ENCODE peak calls at places on chromosomes 4 and X, in four cellular contexts. Q, R, X and H are unnamed samples.

GRCh38 chrX:105837227-105837626 is 14.9 kb downstream of the NRK start:
- DNase-seq in R (no peak), X (peak), Q (peak), H (peak)

GRCh38 chr4:38125816-38126215 is 165.6 kb downstream of the PTTG2 start:
- DNase-seq in Q (no peak), X (no peak), R (no peak), H (no peak)

GRCh38 chrX:46793386-46794143 is 34.6 kb upstream of the SLC9A7 start:
- DNase-seq in R (no peak), Q (no peak), X (no peak), H (no peak)

GRCh38 chrX:78643106-78643505 is 16.0 kb downstream of the RTL3 start:
- DNase-seq in X (no peak), R (no peak), Q (no peak), H (no peak)

GRCh38 chrX:24899391-24899790 is 116.4 kb downstream of the ARX start:
- DNase-seq in R (no peak), Q (no peak), X (no peak), H (no peak)

GRCh38 chr4:680091-680490 is 5.7 kb downstream of the MYL5 start:
- DNase-seq in R (no peak), X (no peak), Q (no peak), H (no peak)

GRCh38 chr4:181245326-181245725 is 997.9 kb upstream of the TENM3 start:
- DNase-seq in X (no peak), R (no peak), Q (no peak), H (no peak)

GRCh38 chr4:146511381-146511780 is 10.4 kb downstream of the SLC10A7 start:
- DNase-seq in X (no peak), R (no peak), Q (no peak), H (no peak)

GRCh38 chrX:138127314-138127713 is 561.4 kb downstream of the ZIC3 start:
- DNase-seq in Q (no peak), X (no peak), R (no peak), H (no peak)

GRCh38 chr4:151420408-151420807 is 11.4 kb downstream of the FHIP1A start:
- DNase-seq in Q (no peak), X (no peak), R (no peak), H (no peak)

GRCh38 chrX:47202877-47203276 is 9.2 kb downstream of the UBA1 start:
- DNase-seq in X (no peak), Q (no peak), R (no peak), H (no peak)

GRCh38 chr4:168831919-168832745 is 177.9 kb downstream of the CBR4 start:
- DNase-seq in Q (peak), X (peak), R (peak), H (peak)

GRCh38 chrX:71634366-71634765 is 16.1 kb upstream of the CXCR3 start:
- DNase-seq in R (no peak), Q (no peak), X (peak), H (no peak)

GRCh38 chr4:118396881-118397666 is 44.3 kb upstream of the PRSS12 start:
- DNase-seq in Q (no peak), R (no peak), X (no peak), H (no peak)

GRCh38 chrX:16822723-16823122 is 36.5 kb downstream of the TXLNG start:
- DNase-seq in Q (no peak), R (no peak), X (no peak), H (no peak)

GRCh38 chrX:87525771-87526229 is 8.2 kb downstream of the KLHL4 start:
- DNase-seq in Q (no peak), R (no peak), X (no peak), H (no peak)

GRCh38 chr4:44861756-44862155 is 135.4 kb upstream of the GNPDA2 start:
- DNase-seq in R (no peak), Q (no peak), X (no peak), H (no peak)

GRCh38 chr4:185470503-185471195 is 884 bp downstream of the CCDC110 start:
- DNase-seq in X (peak), Q (peak), R (peak), H (peak)

GRCh38 chr4:128241425-128241913 is 46.1 kb downstream of the PGRMC2 start:
- DNase-seq in R (no peak), X (no peak), Q (no peak), H (no peak)

GRCh38 chr4:94472056-94472826 is 20.5 kb downstream of the PDLIM5 start:
- DNase-seq in X (no peak), R (no peak), Q (no peak), H (no peak)

GRCh38 chr4:88158360-88159136 is at the start of gene ABCG2:
- DNase-seq in R (peak), X (peak), Q (peak), H (no peak)

GRCh38 chr4:94523617-94524016 is 71.9 kb downstream of the PDLIM5 start:
- DNase-seq in X (no peak), Q (no peak), R (no peak), H (no peak)

GRCh38 chr4:183164963-183165362 is 65.9 kb downstream of the WWC2 start:
- DNase-seq in Q (no peak), X (no peak), R (no peak), H (no peak)

GRCh38 chr4:78056265-78057129 is 626 bp upstream of the FRAS1 start:
- DNase-seq in R (peak), Q (peak), X (peak), H (peak)

GRCh38 chrX:66042307-66043077 is 2.6 kb upstream of the VSIG4 start:
- DNase-seq in R (no peak), Q (no peak), X (no peak), H (no peak)

GRCh38 chr4:125132281-125132680 is 182.5 kb upstream of the FAT4 start:
- DNase-seq in R (no peak), Q (no peak), X (no peak), H (no peak)

GRCh38 chr4:22500128-22500611 is 15.7 kb downstream of the ADGRA3 start:
- DNase-seq in R (peak), Q (no peak), X (peak), H (no peak)

GRCh38 chr4:2172161-2172560 is 69.8 kb downstream of the HAUS3 start:
- DNase-seq in X (no peak), R (no peak), Q (no peak), H (no peak)

GRCh38 chr4:180542445-180543100 is 1700.6 kb upstream of the TENM3 start:
- DNase-seq in R (no peak), Q (no peak), X (no peak), H (peak)

GRCh38 chrX:29948653-29949052 is 266.7 kb upstream of the MAGEB2 start:
- DNase-seq in X (no peak), R (no peak), Q (no peak), H (no peak)

GRCh38 chrX:281166-281999 is at the start of gene PLCXD1:
- DNase-seq in R (no peak), Q (no peak), X (peak), H (no peak)

GRCh38 chr4:22532117-22532516 is 16.3 kb upstream of the ADGRA3 start:
- DNase-seq in X (no peak), Q (no peak), R (no peak), H (no peak)

GRCh38 chr4:26687728-26688127 is 103.8 kb downstream of the TBC1D19 start:
- DNase-seq in Q (no peak), X (no peak), R (no peak), H (no peak)

GRCh38 chrX:71632923-71633657 is 14.8 kb upstream of the CXCR3 start:
- DNase-seq in X (no peak), R (no peak), Q (no peak), H (no peak)

GRCh38 chr4:168059251-168059650 is 33.1 kb upstream of the ANXA10 start:
- DNase-seq in Q (no peak), R (no peak), X (no peak), H (no peak)

GRCh38 chr4:159925770-159926169 is 822.9 kb downstream of the RAPGEF2 start:
- DNase-seq in Q (no peak), X (no peak), R (no peak), H (no peak)

DNA sequence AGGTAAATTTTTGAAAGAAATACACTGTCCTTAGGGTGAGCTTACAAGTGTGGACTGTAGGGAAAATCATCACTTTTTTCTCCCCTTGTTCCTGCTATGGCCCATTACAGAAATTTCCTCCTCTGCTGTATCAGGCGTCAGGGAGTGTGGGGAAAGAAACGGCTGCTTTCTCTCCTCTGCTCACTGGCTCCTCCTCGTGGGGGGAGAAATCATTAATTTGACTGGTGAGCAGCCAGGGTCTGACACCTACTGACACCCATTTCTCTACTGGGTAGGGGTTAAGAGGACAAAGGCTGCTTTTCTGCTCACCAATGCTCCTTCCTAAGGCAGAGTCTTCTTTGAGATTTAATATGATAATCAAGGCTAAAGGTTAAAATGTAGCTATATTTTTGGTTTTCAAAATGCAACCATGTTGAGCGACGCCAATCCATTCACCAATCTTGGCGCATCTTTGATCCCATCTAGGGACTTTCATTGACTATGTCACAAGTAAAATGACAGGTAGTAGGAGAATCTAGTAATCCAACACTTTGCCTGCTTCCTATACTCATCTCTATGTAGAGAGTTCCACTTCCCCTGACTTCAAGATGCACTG is 25.1 kb downstream of the SETD7 start:
- DNase-seq in R (peak), Q (peak), X (no peak), H (peak)
- TF ChIP-seq CTCF in R (peak), Q (peak), X (peak), H (peak)

GRCh38 chrX:151393514-151393913 is 3.5 kb upstream of the VMA21 start:
- DNase-seq in R (no peak), Q (no peak), X (no peak), H (no peak)

GRCh38 chrX:151396827-151397740 is at the start of gene VMA21:
- DNase-seq in R (peak), X (peak), Q (peak), H (peak)

GRCh38 chrX:151398346-151398745 is 1.3 kb downstream of the VMA21 start:
- DNase-seq in X (no peak), Q (no peak), R (no peak), H (no peak)

GRCh38 chrX:151397741-151398070 is 700 bp downstream of the VMA21 start:
- DNase-seq in X (no peak), Q (no peak), R (no peak), H (no peak)

GRCh38 chrX:151396042-151396826 is 772 bp upstream of the VMA21 start:
- DNase-seq in Q (no peak), X (peak), R (peak), H (no peak)
- H3K27ac ChIP-seq in Q (peak), X (peak), R (peak), H (peak)

GRCh38 chr4:107210450-107211239 is 174.5 kb upstream of the DKK2 start:
- DNase-seq in X (no peak), R (no peak), Q (no peak), H (no peak)
- H3K4me3 ChIP-seq in X (peak), R (peak), Q (no peak), H (peak)

DNA sequence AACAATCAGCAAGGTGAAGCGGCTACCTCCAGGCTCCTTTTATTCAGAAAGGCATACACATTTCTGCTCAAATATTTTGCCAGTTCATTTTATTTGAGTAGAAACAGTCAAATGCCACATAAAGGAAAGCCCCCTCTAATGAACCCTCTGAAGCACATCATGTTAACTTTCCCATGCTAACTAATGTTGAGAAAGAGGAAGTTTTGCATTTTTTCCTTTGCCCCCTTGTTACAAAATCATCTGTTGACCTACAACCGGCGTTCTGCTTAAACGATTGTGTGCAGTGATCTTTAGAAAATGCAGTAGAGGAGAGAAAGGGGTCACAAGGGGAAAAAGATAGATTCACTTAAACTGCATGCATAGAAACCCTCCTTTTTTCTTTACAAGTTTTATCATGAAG is 25.2 kb upstream of the ATXN3L start:
- DNase-seq in Q (no peak), X (no peak), R (no peak), H (no peak)
- TF ChIP-seq CTCF in Q (no peak), X (no peak), R (no peak), H (no peak)

GRCh38 chr4:52744588-52744987 is 6.6 kb downstream of the ERVMER34-1 start:
- DNase-seq in Q (no peak), X (no peak), R (no peak), H (no peak)

GRCh38 chr4:52748432-52748831 is 2.8 kb downstream of the ERVMER34-1 start:
- DNase-seq in R (peak), Q (no peak), X (no peak), H (no peak)

DNA sequence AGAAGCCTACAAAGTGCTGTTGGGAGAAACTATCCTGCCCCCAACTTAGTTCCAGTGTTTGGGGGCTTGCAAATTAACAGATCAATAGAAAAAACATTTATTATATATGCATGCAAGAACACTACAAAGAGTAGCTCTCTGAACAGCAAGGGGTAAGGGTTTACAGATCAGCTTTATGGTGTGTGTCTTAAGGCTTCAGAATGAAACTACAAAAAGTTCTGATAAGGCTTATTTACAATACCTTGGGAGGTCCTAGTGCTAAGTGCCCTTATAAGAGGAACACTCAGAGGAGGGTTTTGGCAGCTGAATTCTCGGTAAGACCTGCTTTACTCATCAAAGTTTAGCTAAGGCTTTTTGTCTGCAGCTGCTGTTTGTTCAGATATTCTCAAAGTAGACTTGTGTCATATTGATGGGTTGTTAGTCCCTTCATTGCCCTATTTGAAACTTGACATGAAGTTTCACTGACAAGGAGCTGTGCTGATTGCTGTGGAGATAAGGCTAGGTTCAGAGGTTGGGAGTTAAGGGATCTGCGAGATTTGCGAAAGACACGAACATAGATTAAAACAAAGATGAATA is 7.7 kb downstream of the ERVMER34-1 start:
- DNase-seq in X (no peak), Q (no peak), R (no peak), H (no peak)
- H3K27ac ChIP-seq in X (no peak), Q (no peak), R (no peak), H (no peak)

GRCh38 chrX:93673869-93674271 is at the start of gene FAM133A:
- DNase-seq in X (no peak), Q (no peak), R (no peak), H (no peak)
- H3K4me3 ChIP-seq in X (peak), Q (peak), R (peak), H (peak)

DNA sequence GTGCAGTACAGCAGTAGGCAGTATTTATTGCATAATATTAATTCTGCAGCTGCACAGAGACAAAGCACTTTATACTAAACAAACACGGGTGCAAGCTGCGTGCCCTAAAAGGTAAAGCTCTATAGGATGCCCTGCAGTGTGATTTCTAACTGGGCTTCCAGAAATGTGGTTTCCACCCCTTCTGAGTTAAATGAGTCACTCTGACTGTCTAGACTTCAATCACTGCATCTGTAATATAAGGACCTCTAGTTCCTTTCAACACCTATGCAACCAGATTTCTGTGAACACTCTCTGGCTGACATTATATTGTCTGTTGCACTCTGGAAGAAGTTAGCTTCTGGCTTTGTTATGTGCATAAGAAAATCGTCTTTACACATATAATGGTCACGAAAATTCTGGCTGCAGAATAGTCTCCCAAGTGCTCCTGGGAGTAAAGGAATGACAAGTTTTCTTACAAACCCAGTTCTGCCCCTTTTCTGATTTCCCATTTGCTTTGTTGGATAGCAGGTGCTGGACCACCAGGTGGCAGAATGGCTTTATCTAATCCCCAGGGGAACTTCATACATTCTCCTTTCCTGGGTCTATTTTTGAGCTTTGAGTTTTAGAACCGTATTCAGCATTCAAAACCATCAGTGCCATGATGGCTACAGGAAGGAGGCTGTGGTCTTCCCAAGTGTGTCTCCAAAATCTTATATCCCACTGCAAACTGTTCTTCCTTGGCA is 842.2 kb downstream of the STIM2 start:
- DNase-seq in R (no peak), Q (no peak), X (no peak), H (no peak)
- TF ChIP-seq CTCF in R (peak), Q (no peak), X (no peak), H (peak)

GRCh38 chr4:186702940-186703339 is 20.7 kb downstream of the FAT1 start:
- DNase-seq in X (no peak), Q (no peak), R (no peak), H (no peak)

GRCh38 chr4:186702297-186702696 is 21.4 kb downstream of the FAT1 start:
- DNase-seq in Q (no peak), X (no peak), R (no peak), H (no peak)

GRCh38 chr4:186704059-186704458 is 19.6 kb downstream of the FAT1 start:
- DNase-seq in Q (no peak), X (no peak), R (no peak), H (no peak)

GRCh38 chr4:186701788-186702187 is 21.9 kb downstream of the FAT1 start:
- DNase-seq in Q (no peak), R (no peak), X (no peak), H (no peak)

DNA sequence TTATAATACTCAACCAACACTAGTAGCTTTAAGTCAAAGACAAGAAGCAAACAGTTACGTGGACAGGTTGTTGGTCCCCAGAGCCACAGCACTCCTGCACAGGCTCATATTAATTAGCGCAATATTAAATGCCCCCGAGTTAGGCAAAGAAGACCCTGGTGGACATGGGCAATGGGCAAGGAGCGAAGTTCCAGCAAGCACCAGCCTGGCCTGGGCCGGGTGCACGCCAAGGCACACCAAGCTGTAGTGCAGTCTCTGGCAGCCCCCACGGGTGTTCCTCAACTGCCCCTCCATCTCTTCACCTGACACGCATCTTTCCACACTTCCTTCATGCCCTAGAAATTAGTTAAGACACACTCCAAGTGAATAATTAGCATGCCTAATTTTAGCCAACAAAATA is 20.1 kb downstream of the FAT1 start:
- DNase-seq in X (no peak), R (no peak), Q (no peak), H (no peak)
- H3K27ac ChIP-seq in X (peak), R (peak), Q (peak), H (no peak)

DNA sequence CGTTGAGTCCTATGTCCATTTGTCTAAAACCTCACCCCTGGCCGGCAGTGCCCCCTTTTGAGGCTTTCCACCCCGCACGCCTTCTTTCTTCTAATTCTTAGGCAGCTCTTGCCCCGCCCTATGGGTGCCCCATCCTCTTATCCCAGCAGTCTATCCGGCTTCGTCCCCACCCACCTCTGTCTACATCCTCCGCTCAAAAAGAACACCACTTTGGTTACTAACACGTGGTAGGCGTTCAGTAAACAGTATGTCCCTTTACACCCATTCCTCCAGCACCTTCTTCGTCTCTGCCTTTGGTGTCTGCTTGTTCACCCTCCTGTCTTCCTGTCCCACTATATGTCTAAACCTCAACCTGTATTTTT is 39.2 kb downstream of the STARD8 start:
- DNase-seq in X (peak), Q (peak), R (no peak), H (no peak)
- H3K4me3 ChIP-seq in X (peak), Q (no peak), R (peak), H (peak)